ENCODE peak calls at places on chromosome 1, in six cellular contexts. O, F, R, E, Q and J are unnamed samples.

GRCh38 chr1:104064391-104064790 is 314.7 kb downstream of the AMY1C start:
- DNase-seq in Q (no peak), R (no peak), E (no peak), O (no peak), F (no peak), J (no peak)

GRCh38 chr1:217274927-217275616 is 355.8 kb downstream of the GPATCH2 start:
- DNase-seq in E (no peak), F (no peak), R (no peak), O (no peak), Q (no peak), J (no peak)

GRCh38 chr1:205676002-205676401 is 4.3 kb downstream of the SLC45A3 start:
- DNase-seq in O (no peak), F (no peak), R (no peak), Q (no peak), E (no peak), J (no peak)

GRCh38 chr1:234125283-234125682 is 220.8 kb downstream of the SLC35F3 start:
- DNase-seq in F (peak; percentile 33), O (no peak), R (peak; percentile 88), Q (no peak), E (peak; percentile 72), J (no peak)

GRCh38 chr1:111737216-111738132 is 1.7 kb downstream of the INKA2 start:
- DNase-seq in F (no peak), Q (no peak), E (no peak), R (peak; percentile 25), O (no peak), J (no peak)

GRCh38 chr1:245797592-245798366 is 643.0 kb downstream of the KIF26B start:
- DNase-seq in Q (no peak), E (peak; percentile 33), F (no peak), R (peak; percentile 63), O (no peak), J (no peak)

GRCh38 chr1:154414606-154415005 is 9.5 kb downstream of the IL6R start:
- DNase-seq in O (no peak), E (no peak), F (no peak), Q (no peak), R (no peak), J (no peak)

GRCh38 chr1:47434051-47434842 is 3.6 kb upstream of the FOXD2 start:
- DNase-seq in O (no peak), Q (no peak), E (peak; percentile 47), R (peak; percentile 73), F (no peak), J (no peak)

GRCh38 chr1:23177438-23178380 is 9.1 kb upstream of the LUZP1 start:
- DNase-seq in Q (peak; percentile 44), R (peak; percentile 91), E (peak; percentile 85), F (peak; percentile 42), O (peak; percentile 71), J (peak; percentile 64)

GRCh38 chr1:151990058-151990855 is 3.4 kb downstream of the S100A10 start:
- DNase-seq in R (no peak), O (no peak), F (no peak), Q (no peak), E (no peak), J (no peak)

GRCh38 chr1:20185834-20186782 is at the start of the genes PLA2G2C and UBXN10:
- DNase-seq in R (peak; percentile 67), E (peak; percentile 82), O (no peak), Q (peak; percentile 17), F (peak; percentile 67), J (peak; percentile 62)

GRCh38 chr1:12636098-12636950 is 7.6 kb upstream of the AADACL4 start:
- DNase-seq in O (no peak), R (peak; percentile 50), E (peak; percentile 77), F (no peak), Q (no peak), J (no peak)

GRCh38 chr1:244224487-244225430 is 173.7 kb downstream of the ZBTB18 start:
- DNase-seq in Q (no peak), E (no peak), O (no peak), F (no peak), R (no peak), J (no peak)

GRCh38 chr1:200180821-200181220 is 153.3 kb downstream of the NR5A2 start:
- DNase-seq in E (no peak), F (no peak), O (no peak), Q (no peak), R (no peak), J (no peak)

GRCh38 chr1:206694551-206695124 is 9.9 kb downstream of the MAPKAPK2 start:
- DNase-seq in F (no peak), O (no peak), E (peak; percentile 38), Q (no peak), R (peak; percentile 64), J (no peak)

GRCh38 chr1:153678519-153679336 is at the start of gene NPR1:
- DNase-seq in R (peak; percentile 49), Q (peak; percentile 16), O (no peak), E (peak; percentile 55), F (no peak), J (no peak)

GRCh38 chr1:25082995-25083394 is 149.3 kb downstream of the SYF2 start:
- DNase-seq in R (no peak), F (no peak), O (no peak), E (no peak), Q (no peak), J (no peak)

GRCh38 chr1:44290250-44291094 is 64.6 kb downstream of the ERI3 start:
- DNase-seq in Q (no peak), E (no peak), R (no peak), F (no peak), O (no peak), J (no peak)

GRCh38 chr1:155977607-155978324 is 581 bp downstream of the ARHGEF2 start:
- DNase-seq in F (peak; percentile 65), R (peak; percentile 67), O (no peak), Q (peak; percentile 37), E (peak; percentile 59), J (peak; percentile 65)

GRCh38 chr1:239587066-239587465 is 200.7 kb downstream of the CHRM3 start:
- DNase-seq in O (no peak), E (no peak), F (no peak), Q (peak; percentile 3), R (no peak), J (no peak)

GRCh38 chr1:185862235-185862634 is 128.0 kb downstream of the HMCN1 start:
- DNase-seq in O (no peak), E (no peak), Q (no peak), R (no peak), F (no peak), J (no peak)

GRCh38 chr1:215273838-215274516 is 191.4 kb downstream of the KCNK2 start:
- DNase-seq in Q (no peak), F (no peak), E (no peak), R (no peak), O (no peak), J (no peak)

GRCh38 chr1:11692899-11693590 is 1.5 kb downstream of the DRAXIN start:
- DNase-seq in Q (no peak), E (no peak), O (no peak), F (no peak), R (peak; percentile 13), J (peak; percentile 35)

GRCh38 chr1:245614476-245614875 is 459.7 kb downstream of the KIF26B start:
- DNase-seq in F (no peak), R (no peak), Q (no peak), O (no peak), E (no peak), J (no peak)

GRCh38 chr1:47438321-47439150 is 692 bp downstream of the FOXD2 start:
- DNase-seq in O (no peak), F (no peak), R (peak; percentile 45), Q (peak; percentile 24), E (peak; percentile 35), J (no peak)

GRCh38 chr1:188420177-188420576 is 1591.4 kb downstream of the PLA2G4A start:
- DNase-seq in R (no peak), E (no peak), Q (no peak), O (no peak), F (no peak), J (no peak)

GRCh38 chr1:196412326-196412725 is 195.9 kb downstream of the KCNT2 start:
- DNase-seq in E (no peak), F (no peak), Q (no peak), R (no peak), O (no peak), J (no peak)

GRCh38 chr1:156856282-156856785 is 2.6 kb downstream of the INSRR start:
- DNase-seq in F (no peak), O (no peak), R (no peak), E (no peak), Q (no peak), J (no peak)

GRCh38 chr1:153629971-153630370 is 1.7 kb downstream of the S100A1 start:
- DNase-seq in F (no peak), O (no peak), Q (no peak), E (no peak), R (no peak), J (no peak)